ENCODE peak calls at places on chromosomes 5 and 9, in six cellular contexts. T is transverse colon, Y is left ventricle myocardium inferior, Q is GM23248, L is right atrium auricular region, Z is Peyer's patch. H is an unnamed sample.

GRCh38 chr9:101442248-101443136 is 6.9 kb upstream of the ALDOB start:
- DNase-seq in T (no peak), Y (peak), Q (no peak), L (no peak), Z (no peak), H (peak)

GRCh38 chr5:92922231-92922967 is 658.6 kb downstream of the NR2F1-AS1 start:
- DNase-seq in T (no peak), Y (no peak), Q (no peak), L (no peak), Z (no peak), H (no peak)

GRCh38 chr5:153782589-153783238 is 256.0 kb downstream of the FAM114A2 start:
- DNase-seq in T (no peak), Y (no peak), Q (peak), L (no peak), Z (no peak), H (no peak)

GRCh38 chr5:59021286-59021673 is 438.4 kb downstream of the RAB3C start:
- DNase-seq in T (no peak), Y (no peak), Q (no peak), L (no peak), Z (no peak), H (no peak)

GRCh38 chr9:114184071-114184470 is 28.7 kb downstream of the COL27A1 start:
- DNase-seq in T (no peak), Y (no peak), Q (peak), L (no peak), Z (no peak), H (no peak)

GRCh38 chr9:95021166-95021886 is 294.8 kb downstream of the AOPEP start:
- DNase-seq in T (no peak), Y (no peak), Q (no peak), L (no peak), Z (no peak), H (no peak)

GRCh38 chr5:112238473-112238872 is 180.6 kb downstream of the EPB41L4A start:
- DNase-seq in T (no peak), Y (no peak), Q (no peak), L (no peak), Z (no peak), H (no peak)

GRCh38 chr5:61228691-61229280 is 66.5 kb upstream of the SMIM15 start:
- DNase-seq in T (no peak), Y (no peak), Q (peak), L (no peak), Z (no peak), H (no peak)

GRCh38 chr9:103471241-103471640 is 476.1 kb downstream of the CYLC2 start:
- DNase-seq in T (no peak), Y (no peak), Q (no peak), L (no peak), Z (no peak), H (no peak)

GRCh38 chr5:132024789-132025402 is 13.4 kb upstream of the ACSL6 start:
- DNase-seq in T (no peak), Y (no peak), Q (peak), L (no peak), Z (no peak), H (no peak)

GRCh38 chr9:78620764-78621163 is 323.8 kb downstream of the PSAT1 start:
- DNase-seq in T (no peak), Y (no peak), Q (peak), L (no peak), Z (no peak), H (no peak)

GRCh38 chr5:135898651-135899050 is 3.0 kb upstream of the IL9 start:
- DNase-seq in T (no peak), Y (no peak), Q (no peak), L (no peak), Z (no peak), H (no peak)

GRCh38 chr5:137672001-137672400 is 63.9 kb downstream of the KLHL3 start:
- DNase-seq in T (peak), Y (no peak), Q (no peak), L (no peak), Z (no peak), H (peak)

GRCh38 chr9:70566066-70566465 is 151.6 kb upstream of the KLF9 start:
- DNase-seq in T (no peak), Y (no peak), Q (no peak), L (no peak), Z (no peak), H (no peak)

GRCh38 chr5:94793816-94794198 is 175.3 kb downstream of the SLF1 start:
- DNase-seq in T (no peak), Y (no peak), Q (peak), L (no peak), Z (no peak), H (no peak)

GRCh38 chr5:55564716-55565115 is 30.0 kb upstream of the PLPP1 start:
- DNase-seq in T (no peak), Y (no peak), Q (no peak), L (no peak), Z (no peak), H (no peak)

GRCh38 chr5:150137168-150137957 is 18.3 kb downstream of the PDGFRB start:
- DNase-seq in T (no peak), Y (no peak), Q (peak), L (no peak), Z (no peak), H (no peak)

GRCh38 chr9:99873531-99873930 is 32.9 kb upstream of the STX17 start:
- DNase-seq in T (no peak), Y (no peak), Q (peak), L (no peak), Z (no peak), H (no peak)

GRCh38 chr9:129139993-129140396 is 28.8 kb downstream of the PTPA start:
- DNase-seq in T (peak), Y (peak), Q (peak), L (peak), Z (peak), H (peak)

GRCh38 chr9:14271078-14271673 is 42.8 kb downstream of the NFIB start:
- DNase-seq in T (peak), Y (peak), Q (peak), L (no peak), Z (peak), H (peak)

GRCh38 chr9:133403766-133404439 is 13.9 kb downstream of the REXO4 start:
- DNase-seq in T (peak), Y (no peak), Q (peak), L (no peak), Z (peak), H (peak)

GRCh38 chr5:152171888-152172287 is 233.2 kb downstream of the NMUR2 start:
- DNase-seq in T (no peak), Y (no peak), Q (no peak), L (no peak), Z (no peak), H (no peak)
- H3K27ac ChIP-seq in T (no peak), Y (no peak), Q (no peak), L (no peak), Z (no peak), H (no peak)

GRCh38 chr9:72579880-72580570 is 58.6 kb downstream of the TMC1 start:
- DNase-seq in T (no peak), Y (no peak), Q (peak), L (no peak), Z (no peak), H (no peak)

GRCh38 chr9:72575673-72576072 is 54.3 kb downstream of the TMC1 start:
- DNase-seq in T (no peak), Y (no peak), Q (no peak), L (no peak), Z (no peak), H (no peak)

GRCh38 chr9:72576087-72576486 is 54.7 kb downstream of the TMC1 start:
- DNase-seq in T (no peak), Y (no peak), Q (no peak), L (no peak), Z (no peak), H (no peak)

GRCh38 chr9:72579190-72579589 is 57.8 kb downstream of the TMC1 start:
- DNase-seq in T (peak), Y (peak), Q (peak), L (peak), Z (peak), H (peak)

DNA sequence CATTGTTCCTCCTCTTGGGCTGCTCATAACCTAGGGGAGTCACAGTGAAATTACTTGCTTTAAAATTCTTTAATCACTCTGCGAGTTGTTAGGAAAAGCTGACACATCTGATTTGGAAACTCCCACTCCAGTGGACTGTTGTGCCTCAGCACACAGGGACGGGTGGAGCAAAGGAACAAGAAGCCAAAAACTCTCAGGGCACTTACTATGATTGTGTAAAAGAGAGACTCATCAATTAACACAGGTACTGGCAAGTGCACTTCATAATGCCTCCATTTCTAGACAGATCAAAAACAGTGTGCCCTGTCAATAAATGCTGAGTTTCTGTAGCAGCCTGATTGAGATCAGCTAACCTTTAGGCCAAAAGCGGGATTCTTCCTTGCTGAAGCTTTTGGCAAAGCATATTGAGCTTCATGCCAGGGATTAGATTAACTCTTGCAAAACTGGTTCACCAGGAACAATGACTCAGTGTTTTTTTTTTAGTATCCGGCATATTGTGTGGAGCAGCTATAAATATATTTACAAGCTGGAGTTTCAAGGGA is 55.9 kb downstream of the TMC1 start:
- DNase-seq in T (no peak), Y (no peak), Q (peak), L (peak), Z (no peak), H (no peak)
- H3K27ac ChIP-seq in T (peak), Y (peak), Q (peak), L (peak), Z (peak), H (no peak)

GRCh38 chr9:105074501-105074900 is 146.5 kb upstream of the ABCA1 start:
- DNase-seq in T (no peak), Y (no peak), Q (no peak), L (no peak), Z (no peak), H (no peak)
- H3K27ac ChIP-seq in T (no peak), Y (no peak), Q (no peak), L (no peak), Z (no peak), H (no peak)

DNA sequence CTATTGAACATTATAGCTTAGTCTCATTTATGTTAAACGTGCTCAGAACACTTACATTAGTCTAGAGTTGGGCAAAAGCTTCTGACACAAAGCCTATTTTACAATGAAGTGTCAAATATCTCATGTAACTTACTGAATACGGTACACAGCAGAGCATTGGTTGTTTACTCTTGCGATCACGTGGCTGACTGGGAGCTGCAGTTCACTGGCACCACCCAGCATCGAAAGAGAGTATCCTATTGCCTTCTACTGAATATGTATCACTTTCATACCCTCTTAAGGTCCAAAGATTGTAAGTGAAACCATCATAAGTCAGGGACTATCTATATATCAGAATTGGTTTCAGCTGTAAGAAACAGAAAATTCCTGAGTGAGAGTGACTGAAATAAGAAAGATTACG is 42.6 kb upstream of the OSMR start:
- DNase-seq in T (no peak), Y (no peak), Q (no peak), L (no peak), Z (no peak), H (no peak)
- H3K27ac ChIP-seq in T (no peak), Y (no peak), Q (no peak), L (no peak), Z (no peak), H (no peak)

DNA sequence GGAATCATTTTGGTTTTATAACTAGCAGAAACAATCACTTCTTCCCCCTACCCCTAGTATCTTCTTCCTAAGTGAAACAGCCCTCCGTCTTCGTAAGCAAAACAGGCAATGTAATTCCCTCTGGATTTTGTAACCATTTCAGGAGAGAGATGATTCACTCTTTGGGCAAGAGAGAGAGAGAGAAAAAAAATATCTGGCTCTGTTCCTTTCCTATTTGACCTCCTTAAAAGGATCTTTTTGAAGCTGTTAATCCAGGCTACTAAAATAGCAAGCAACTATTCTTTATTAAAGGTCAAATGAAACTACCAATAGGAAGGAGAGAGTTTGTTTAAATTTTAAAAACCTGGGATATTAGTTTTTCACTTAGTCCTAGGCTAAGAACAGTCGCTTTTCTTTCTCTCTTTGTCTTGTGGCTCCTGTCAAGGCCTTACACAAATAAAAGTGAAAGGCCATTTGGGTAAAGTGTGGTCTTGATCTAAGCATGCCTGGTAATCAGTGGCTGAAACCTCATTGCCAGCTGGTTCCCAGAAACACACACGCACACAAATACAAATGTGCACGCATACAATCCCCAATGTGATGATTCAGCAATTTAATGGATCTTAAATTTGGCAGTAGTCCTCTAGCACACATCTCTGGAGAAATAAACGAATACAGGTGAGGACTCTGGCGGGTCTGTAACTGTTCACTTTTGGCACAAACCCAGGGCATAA is 70.2 kb downstream of the PRUNE2 start:
- DNase-seq in T (no peak), Y (no peak), Q (peak), L (no peak), Z (no peak), H (peak)
- H3K27ac ChIP-seq in T (peak), Y (peak), Q (peak), L (peak), Z (no peak), H (no peak)

GRCh38 chr9:116087751-116088194 is 65.8 kb upstream of the PAPPA start:
- DNase-seq in T (no peak), Y (no peak), Q (peak), L (no peak), Z (no peak), H (no peak)
- H3K27ac ChIP-seq in T (peak), Y (peak), Q (peak), L (peak), Z (peak), H (no peak)

DNA sequence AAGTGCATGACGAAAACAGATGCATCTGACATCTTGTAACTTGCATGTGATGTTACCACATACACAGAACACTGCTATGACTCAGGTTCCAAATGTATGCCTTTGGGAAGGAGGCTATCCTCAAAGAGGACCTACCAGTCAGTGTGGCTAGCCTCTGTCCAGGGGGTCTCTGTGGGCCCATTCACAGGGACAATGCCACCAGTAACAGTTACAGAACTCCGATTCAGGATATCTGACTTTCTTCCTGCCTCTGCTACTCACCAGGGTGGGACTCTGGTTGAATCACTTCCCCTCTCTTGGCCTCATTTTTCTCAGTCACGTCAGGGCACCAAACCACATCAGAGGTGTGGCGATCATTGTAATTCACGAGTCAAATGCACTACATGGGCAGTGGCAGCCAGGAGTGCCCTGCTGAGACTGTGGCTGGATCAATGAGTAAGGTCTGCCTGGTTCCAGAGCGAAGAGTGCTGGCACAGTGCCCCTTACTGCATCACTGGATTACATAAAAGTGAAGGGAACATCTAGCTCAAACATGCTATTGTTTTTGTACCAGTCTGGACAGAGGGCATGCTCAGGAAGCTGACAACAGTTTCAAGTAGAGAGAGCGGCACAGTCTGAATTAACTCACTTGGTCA is 13.2 kb downstream of the ATOX1 start:
- DNase-seq in T (peak), Y (peak), Q (peak), L (no peak), Z (no peak), H (peak)
- H3K27ac ChIP-seq in T (peak), Y (peak), Q (peak), L (peak), Z (peak), H (no peak)

GRCh38 chr9:137114613-137115393 is at the start of gene DPP7:
- DNase-seq in T (peak), Y (peak), Q (peak), L (peak), Z (peak), H (peak)

GRCh38 chr9:137112564-137113384 is 1.8 kb downstream of the DPP7 start:
- DNase-seq in T (no peak), Y (no peak), Q (no peak), L (no peak), Z (no peak), H (no peak)

GRCh38 chr9:137113385-137114159 is 961 bp downstream of the DPP7 start:
- DNase-seq in T (no peak), Y (no peak), Q (peak), L (no peak), Z (no peak), H (no peak)

GRCh38 chr9:137115394-137116026 is 977 bp upstream of the DPP7 start:
- DNase-seq in T (no peak), Y (no peak), Q (no peak), L (no peak), Z (no peak), H (no peak)

GRCh38 chr9:137114220-137114612 is 317 bp downstream of the DPP7 start:
- DNase-seq in T (no peak), Y (no peak), Q (peak), L (no peak), Z (no peak), H (no peak)
- H3K27ac ChIP-seq in T (peak), Y (peak), Q (no peak), L (peak), Z (peak), H (peak)

H was measured in body of pancreas.